ENCODE peak calls at places on chromosome 17, in eight cellular contexts. O, A, V, M, Z, L, E and K are unnamed samples.

GRCh38 chr17:55677449-55677848 is 45.2 kb downstream of the TMEM100 start:
- DNase-seq in O (no peak), M (no peak), Z (no peak), V (no peak), L (no peak), E (no peak), A (no peak), K (no peak)

GRCh38 chr17:76260669-76261068 is 4.5 kb upstream of the UBALD2 start:
- DNase-seq in E (no peak), M (no peak), L (no peak), V (no peak), Z (no peak), A (no peak), O (no peak), K (no peak)

GRCh38 chr17:72176902-72177660 is 56.3 kb downstream of the SOX9 start:
- DNase-seq in V (no peak), L (no peak), A (no peak), Z (peak), E (no peak), M (no peak), O (no peak), K (no peak)

GRCh38 chr17:39939588-39940419 is 12.3 kb downstream of the LRRC3C start:
- DNase-seq in O (peak), V (no peak), E (peak), Z (no peak), L (no peak), M (no peak), A (peak), K (peak)

GRCh38 chr17:63364387-63364786 is 81.7 kb downstream of the CYB561 start:
- DNase-seq in M (no peak), L (no peak), A (no peak), E (no peak), Z (no peak), O (no peak), V (no peak), K (no peak)

GRCh38 chr17:57158296-57158695 is 73.2 kb downstream of the AKAP1 start:
- DNase-seq in V (no peak), E (peak), O (no peak), L (no peak), Z (no peak), M (peak), A (no peak), K (no peak)

GRCh38 chr17:75039238-75039637 is 7.5 kb downstream of the ATP5PD start:
- DNase-seq in M (no peak), L (no peak), A (no peak), V (no peak), Z (no peak), E (no peak), O (no peak), K (no peak)

GRCh38 chr17:80658821-80659220 is 114.2 kb downstream of the RPTOR start:
- DNase-seq in M (no peak), Z (no peak), V (no peak), A (no peak), O (no peak), E (no peak), L (no peak), K (no peak)

GRCh38 chr17:7587831-7588230 is 2.1 kb downstream of the SOX15 start:
- DNase-seq in O (no peak), L (no peak), E (peak), A (no peak), M (no peak), V (no peak), Z (no peak), K (no peak)

GRCh38 chr17:17420561-17421269 is 56.1 kb upstream of the MED9 start:
- DNase-seq in A (no peak), Z (no peak), O (no peak), L (no peak), E (no peak), V (no peak), M (peak), K (no peak)

GRCh38 chr17:43199633-43200032 is 12.0 kb upstream of the TMEM106A start:
- DNase-seq in O (no peak), M (no peak), A (no peak), Z (no peak), E (no peak), V (no peak), L (no peak), K (no peak)

GRCh38 chr17:82126479-82127314 is 28.7 kb upstream of the FASN start:
- DNase-seq in E (no peak), Z (peak), V (no peak), L (no peak), M (no peak), A (no peak), O (no peak), K (peak)

GRCh38 chr17:38447502-38448095 is 19.3 kb downstream of the ARHGAP23 start:
- DNase-seq in E (no peak), M (no peak), Z (no peak), L (no peak), A (no peak), O (no peak), V (no peak), K (no peak)

GRCh38 chr17:58684003-58684402 is 7.8 kb downstream of the TEX14 start:
- DNase-seq in E (no peak), O (no peak), L (no peak), Z (no peak), A (no peak), V (no peak), M (no peak), K (no peak)

GRCh38 chr17:68011199-68011665 is 15.0 kb upstream of the C17orf58 start:
- DNase-seq in O (no peak), E (no peak), Z (peak), V (peak), L (no peak), A (peak), M (no peak), K (no peak)

GRCh38 chr17:15350777-15351486 is 9.5 kb upstream of the TEKT3 start:
- DNase-seq in L (no peak), V (no peak), Z (no peak), M (no peak), E (no peak), A (no peak), O (no peak), K (no peak)

GRCh38 chr17:75371339-75371738 is 34.1 kb downstream of the GRB2 start:
- DNase-seq in E (no peak), O (no peak), M (no peak), Z (no peak), V (no peak), L (no peak), A (no peak), K (no peak)

GRCh38 chr17:6676802-6677157 is 25.2 kb downstream of the C17orf100 start:
- DNase-seq in O (no peak), Z (no peak), V (no peak), L (no peak), E (no peak), A (no peak), M (no peak), K (no peak)

GRCh38 chr17:70021726-70022125 is 53.3 kb upstream of the KCNJ16 start:
- DNase-seq in M (no peak), A (no peak), L (no peak), O (no peak), E (no peak), V (no peak), Z (no peak), K (no peak)

GRCh38 chr17:57879437-57880085 is 29.7 kb upstream of the MRPS23 start:
- DNase-seq in A (no peak), E (no peak), V (no peak), O (peak), L (no peak), Z (no peak), M (no peak), K (no peak)

GRCh38 chr17:58416396-58416795 is 938 bp downstream of the RNF43 start:
- DNase-seq in O (no peak), V (no peak), A (no peak), Z (no peak), E (no peak), L (no peak), M (no peak), K (no peak)

GRCh38 chr17:4635823-4636375 is 5.6 kb downstream of the ALOX15 start:
- DNase-seq in V (no peak), E (no peak), O (no peak), M (no peak), Z (no peak), A (no peak), L (no peak), K (no peak)

GRCh38 chr17:1542316-1542715 is 20.3 kb downstream of the PITPNA start:
- DNase-seq in M (no peak), L (no peak), A (no peak), O (no peak), V (no peak), E (no peak), Z (no peak), K (no peak)

GRCh38 chr17:32927724-32928526 is at the start of gene TMEM98:
- DNase-seq in Z (peak), V (peak), E (no peak), A (peak), O (peak), L (peak), M (peak), K (no peak)

GRCh38 chr17:82545071-82545462 is 25.5 kb downstream of the FOXK2 start:
- DNase-seq in Z (no peak), V (no peak), L (no peak), A (no peak), O (no peak), E (no peak), M (no peak), K (no peak)

GRCh38 chr17:80460286-80460881 is 16.0 kb downstream of the NPTX1 start:
- DNase-seq in M (no peak), V (no peak), Z (no peak), L (no peak), E (no peak), A (no peak), O (no peak), K (no peak)

GRCh38 chr17:10292057-10292931 is 80.5 kb downstream of the MYH13 start:
- DNase-seq in O (no peak), L (no peak), A (no peak), E (peak), V (no peak), Z (no peak), M (peak), K (peak)

GRCh38 chr17:42775534-42776098 is 2.4 kb downstream of the VPS25 start:
- DNase-seq in E (no peak), O (no peak), M (no peak), L (no peak), V (no peak), A (no peak), Z (no peak), K (no peak)

GRCh38 chr17:46949291-46950174 is 26.6 kb downstream of the GOSR2 start:
- DNase-seq in A (no peak), V (no peak), O (peak), L (no peak), Z (no peak), E (peak), M (no peak), K (no peak)

GRCh38 chr17:39799395-39799794 is 61.7 kb downstream of the GRB7 start:
- DNase-seq in L (no peak), O (no peak), M (no peak), Z (no peak), A (no peak), V (no peak), E (no peak), K (no peak)

GRCh38 chr17:41654908-41655607 is 30.7 kb upstream of the KRT17 start:
- DNase-seq in M (no peak), L (no peak), E (no peak), V (no peak), O (no peak), A (no peak), Z (no peak), K (no peak)